ENCODE peak calls at places on chromosomes 16 and 17, in nine cellular contexts. X is esophagus squamous epithelium, S is D721Med, T is body of pancreas, F is fibroblast of lung, U is fibroblast of pulmonary artery, R is stomach, I is foreskin fibroblast, L is GM06990. J is an unnamed sample.

GRCh38 chr17:40317880-40318834 is 9.2 kb downstream of the RARA start:
- DNase-seq in X (peak; percentile 71), S (peak; percentile 99), T (peak; percentile 96), F (peak; percentile 94), U (peak; percentile 96), R (peak; percentile 97), I (peak; percentile 99), L (peak; percentile 92), J (peak; percentile 98)

GRCh38 chr17:16106161-16106891 is 106.7 kb downstream of the TTC19 start:
- DNase-seq in X (no peak), S (no peak), T (no peak), F (peak; percentile 88), U (peak; percentile 81), R (no peak), I (peak; percentile 49), L (no peak), J (no peak)

GRCh38 chr16:68351991-68352431 is 41.2 kb downstream of the PRMT7 start:
- DNase-seq in X (no peak), S (no peak), T (peak; percentile 38), F (no peak), U (no peak), R (peak; percentile 75), I (no peak), L (no peak), J (no peak)

GRCh38 chr16:19601083-19601976 is 45.8 kb downstream of the VPS35L start:
- DNase-seq in X (no peak), S (no peak), T (peak; percentile 25), F (peak; percentile 59), U (peak; percentile 70), R (no peak), I (peak; percentile 67), L (no peak), J (peak; percentile 41)

GRCh38 chr16:87918314-87918713 is 18.0 kb downstream of the CA5A start:
- DNase-seq in X (no peak), S (no peak), T (peak; percentile 86), F (no peak), U (no peak), R (no peak), I (peak; percentile 54), L (no peak), J (no peak)

GRCh38 chr16:1366712-1367299 is 15.1 kb downstream of the GNPTG start:
- DNase-seq in X (no peak), S (no peak), T (no peak), F (no peak), U (no peak), R (no peak), I (no peak), L (peak; percentile 11), J (no peak)

GRCh38 chr16:3654249-3654991 is at the start of gene DNASE1:
- DNase-seq in X (no peak), S (no peak), T (peak; percentile 87), F (peak; percentile 51), U (peak; percentile 67), R (peak; percentile 66), I (peak; percentile 66), L (peak; percentile 50), J (peak; percentile 88)

GRCh38 chr17:55794681-55795080 is 43.8 kb downstream of the PCTP start:
- DNase-seq in X (no peak), S (no peak), T (no peak), F (no peak), U (no peak), R (no peak), I (no peak), L (no peak), J (no peak)

GRCh38 chr17:8758137-8758596 is at the start of gene SPDYE4:
- DNase-seq in X (no peak), S (no peak), T (no peak), F (no peak), U (no peak), R (no peak), I (no peak), L (no peak), J (no peak)

GRCh38 chr17:55674107-55674506 is 48.6 kb downstream of the TMEM100 start:
- DNase-seq in X (no peak), S (no peak), T (no peak), F (peak; percentile 48), U (peak; percentile 9), R (no peak), I (peak; percentile 89), L (no peak), J (no peak)

GRCh38 chr17:8469964-8470363 is 34.3 kb downstream of the NDEL1 start:
- DNase-seq in X (no peak), S (no peak), T (no peak), F (no peak), U (no peak), R (no peak), I (no peak), L (no peak), J (no peak)

GRCh38 chr16:75621170-75621477 is 2.0 kb downstream of the ADAT1 start:
- DNase-seq in X (no peak), S (no peak), T (no peak), F (peak; percentile 60), U (peak; percentile 63), R (no peak), I (peak; percentile 70), L (no peak), J (peak; percentile 47)
- TF ChIP-seq CTCF in X (no peak), S (peak; percentile 49), T (no peak), F (peak; percentile 59), U (peak; percentile 74), R (no peak), I (peak; percentile 65), L (peak; percentile 56), J (no peak)

GRCh38 chr17:73247728-73248127 is 14.0 kb downstream of the CPSF4L start:
- DNase-seq in X (no peak), S (no peak), T (no peak), F (peak; percentile 30), U (peak; percentile 44), R (no peak), I (peak; percentile 41), L (no peak), J (no peak)
- TF ChIP-seq CTCF in X (no peak), S (peak; percentile 40), T (no peak), F (no peak), U (peak; percentile 29), R (no peak), I (peak; percentile 30), L (peak; percentile 1), J (peak; percentile 9)

DNA sequence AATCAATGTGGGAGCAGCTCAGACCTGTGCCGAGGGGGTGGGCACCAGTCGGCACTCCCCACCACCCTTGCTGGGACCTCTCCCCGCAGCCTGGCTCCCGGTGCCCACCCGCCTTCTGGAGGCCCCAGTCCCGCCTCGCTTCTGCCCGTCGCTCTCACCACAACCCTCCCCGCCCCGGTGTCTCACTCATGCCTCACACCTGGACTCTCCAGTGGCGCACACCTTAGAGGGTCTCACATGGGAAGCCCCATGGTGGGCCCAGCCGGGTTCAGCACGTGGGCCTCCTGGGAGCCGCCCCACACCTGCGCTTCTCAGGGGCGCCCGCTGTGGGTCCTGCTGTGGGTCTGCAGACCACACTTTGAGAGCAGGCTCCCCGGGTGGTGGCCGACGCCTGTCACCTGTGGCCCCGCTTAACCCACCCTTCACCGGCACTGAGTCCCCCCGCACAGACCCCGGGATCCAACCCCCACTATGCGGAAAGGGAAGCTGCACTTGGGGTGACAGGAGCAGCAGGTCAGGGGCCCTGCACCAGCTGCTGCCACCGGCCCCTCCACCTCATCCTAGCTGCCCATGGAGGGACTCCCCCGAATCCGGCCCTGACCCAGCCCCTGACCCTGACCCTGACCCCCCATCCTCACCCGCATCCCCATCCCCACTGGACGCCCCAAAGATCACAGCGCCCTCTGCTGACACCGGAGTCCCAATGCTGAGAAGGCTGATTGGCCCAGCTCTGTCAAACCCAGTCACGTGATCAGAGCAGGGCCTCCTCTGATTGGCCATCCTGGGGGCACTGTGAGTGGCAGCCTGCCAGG is 27.4 kb upstream of the SLC38A10 start:
- DNase-seq in X (no peak), S (peak; percentile 72), T (no peak), F (no peak), U (no peak), R (no peak), I (no peak), L (no peak), J (peak; percentile 89)
- TF ChIP-seq CTCF in X (peak; percentile 30), S (peak; percentile 25), T (peak; percentile 20), F (peak; percentile 8), U (peak; percentile 18), R (no peak), I (peak; percentile 20), L (peak; percentile 58), J (peak; percentile 44)

GRCh38 chr17:17751996-17752821 is 71.0 kb downstream of the RAI1 start:
- DNase-seq in X (peak; percentile 88), S (no peak), T (peak; percentile 97), F (peak; percentile 92), U (peak; percentile 93), R (peak; percentile 98), I (peak; percentile 96), L (peak; percentile 97), J (peak; percentile 99)
- TF ChIP-seq CTCF in X (no peak), S (peak; percentile 17), T (peak; percentile 17), F (peak; percentile 6), U (no peak), R (peak; percentile 21), I (peak; percentile 19), L (peak; percentile 39), J (peak; percentile 49)

DNA sequence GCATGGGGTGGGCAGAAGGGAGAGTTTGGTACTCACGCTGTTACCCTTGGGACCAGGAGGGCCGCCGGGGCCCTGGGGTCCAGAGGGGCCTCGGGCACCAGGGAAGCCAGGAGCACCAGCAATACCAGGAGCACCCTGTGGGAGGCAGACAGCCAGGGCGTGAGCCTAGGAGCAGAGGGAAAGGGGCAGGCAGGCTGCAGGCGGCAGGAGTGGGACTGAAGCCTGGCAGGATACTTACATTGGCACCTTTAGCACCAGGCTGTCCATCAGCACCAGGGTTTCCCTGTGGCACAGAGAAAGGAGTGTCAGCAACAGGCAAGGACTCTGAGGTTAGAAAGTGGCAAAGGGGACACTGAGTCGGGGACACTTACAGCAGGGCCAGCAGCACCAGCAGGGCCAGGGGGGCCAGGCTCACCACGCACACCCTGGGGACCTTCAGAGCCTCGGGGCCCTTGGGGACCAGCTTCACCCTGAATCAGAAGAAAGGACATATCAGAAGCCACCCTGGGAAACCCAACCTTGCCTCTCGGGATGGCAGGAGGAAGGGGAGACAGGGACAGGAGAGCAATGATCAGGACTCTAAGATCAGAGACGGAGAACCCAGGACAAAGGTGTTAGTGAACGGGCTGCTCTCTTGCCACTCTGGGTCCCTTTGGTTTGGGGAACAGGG is 6.1 kb downstream of the COL1A1 start:
- DNase-seq in X (no peak), S (no peak), T (no peak), F (no peak), U (no peak), R (no peak), I (peak; percentile 70), L (no peak), J (no peak)
- TF ChIP-seq CTCF in X (no peak), S (no peak), T (no peak), F (peak; percentile 32), U (peak; percentile 41), R (no peak), I (peak; percentile 50), L (no peak), J (no peak)

J was measured in GM13976.